ENCODE peak calls at places on chromosome 15, in nine cellular contexts. D is suprapubic skin, Q is HCT116, F is Panc1, B is sigmoid colon, U is transverse colon, K is GM23338, E is GM12878, I is endothelial cell of umbilical vein. R is an unnamed sample. For H3K4me1, the result is how much of the 10 kb centered on the place peaks cover.

GRCh38 chr15:58062175-58062574 is 3.3 kb downstream of the ALDH1A2 start:
- DNase-seq in D (no peak), Q (no peak), F (no peak), B (no peak), U (no peak), K (no peak), E (no peak), I (peak), R (no peak)

GRCh38 chr15:83310521-83311456 is 26.3 kb upstream of the BNC1 start:
- DNase-seq in D (no peak), Q (no peak), F (no peak), B (no peak), U (no peak), K (peak), E (no peak), I (peak), R (no peak)

GRCh38 chr15:41735033-41735432 is 39.3 kb upstream of the MAPKBP1 start:
- DNase-seq in D (no peak), Q (no peak), F (no peak), B (no peak), U (no peak), K (no peak), E (no peak), I (no peak), R (no peak)

GRCh38 chr15:45589296-45589695 is 2.1 kb downstream of the BLOC1S6 start:
- DNase-seq in D (no peak), Q (no peak), F (no peak), B (no peak), U (no peak), K (no peak), E (no peak), I (no peak), R (no peak)

GRCh38 chr15:76059320-76060097 is at the start of gene TMEM266:
- DNase-seq in D (no peak), Q (no peak), F (no peak), B (no peak), U (peak), K (peak), E (no peak), I (peak), R (no peak)

GRCh38 chr15:28219116-28219515 is 102.9 kb downstream of the HERC2 start:
- DNase-seq in D (no peak), Q (no peak), F (no peak), B (no peak), U (no peak), K (no peak), E (no peak), I (no peak), R (no peak)

GRCh38 chr15:42027521-42027920 is 6.7 kb upstream of the PLA2G4E start:
- DNase-seq in D (peak), Q (no peak), F (no peak), B (no peak), U (no peak), K (no peak), E (no peak), I (no peak), R (no peak)

GRCh38 chr15:48385031-48385430 is 53.8 kb downstream of the DUT start:
- DNase-seq in D (no peak), Q (no peak), F (no peak), B (no peak), U (no peak), K (no peak), E (no peak), I (no peak), R (no peak)

GRCh38 chr15:31306426-31307269 is 20.0 kb upstream of the KLF13 start:
- DNase-seq in D (peak), Q (no peak), F (no peak), B (peak), U (no peak), K (peak), E (no peak), I (no peak), R (no peak)

GRCh38 chr15:41115088-41115651 is 910 bp downstream of the INO80 start:
- DNase-seq in D (no peak), Q (peak), F (peak), B (no peak), U (no peak), K (peak), E (peak), I (peak), R (no peak)

GRCh38 chr15:64634020-64634419 is 141.4 kb downstream of the RBPMS2 start:
- DNase-seq in D (no peak), Q (no peak), F (no peak), B (no peak), U (peak), K (peak), E (peak), I (peak), R (no peak)

GRCh38 chr15:70559223-70559823 is 204.0 kb downstream of the UACA start:
- DNase-seq in D (no peak), Q (no peak), F (no peak), B (no peak), U (peak), K (no peak), E (no peak), I (peak), R (peak)

GRCh38 chr15:69149803-69150202 is 10.6 kb upstream of the GLCE start:
- DNase-seq in D (no peak), Q (no peak), F (no peak), B (no peak), U (no peak), K (no peak), E (no peak), I (no peak), R (no peak)

GRCh38 chr15:90837052-90837621 is 31.3 kb upstream of the FURIN start:
- DNase-seq in D (no peak), Q (no peak), F (no peak), B (no peak), U (no peak), K (no peak), E (no peak), I (no peak), R (no peak)

GRCh38 chr15:62035256-62035908 is 24.9 kb downstream of the VPS13C start:
- DNase-seq in D (no peak), Q (no peak), F (no peak), B (no peak), U (no peak), K (no peak), E (no peak), I (peak), R (no peak)

GRCh38 chr15:90078965-90079364 is 23.3 kb downstream of the IDH2 start:
- DNase-seq in D (no peak), Q (no peak), F (no peak), B (no peak), U (no peak), K (no peak), E (no peak), I (no peak), R (no peak)

GRCh38 chr15:99031681-99032080 is 24.1 kb upstream of the PGPEP1L start:
- DNase-seq in D (no peak), Q (no peak), F (no peak), B (no peak), U (no peak), K (no peak), E (no peak), I (no peak), R (no peak)

GRCh38 chr15:26954403-26954802 is 16.6 kb upstream of the GABRG3 start:
- DNase-seq in D (no peak), Q (no peak), F (no peak), B (no peak), U (no peak), K (no peak), E (no peak), I (no peak), R (no peak)

GRCh38 chr15:34721802-34722795 is 32.7 kb downstream of the GJD2 start:
- DNase-seq in D (peak), Q (peak), F (no peak), B (peak), U (no peak), K (peak), E (no peak), I (peak), R (no peak)
- TF ChIP-seq POLR2AphosphoS5 in D (no peak), Q (no peak), F (no peak), B (no peak), U (no peak), K (peak), E (no peak), I (no peak), R (no peak)

GRCh38 chr15:67137319-67137718 is 71.9 kb downstream of the SMAD3 start:
- DNase-seq in D (no peak), Q (no peak), F (no peak), B (no peak), U (no peak), K (no peak), E (no peak), I (no peak), R (no peak)
- H3K4me1 ChIP-seq in D (half or more), Q (under half), F (half or more), B (under half), U (half or more), K (under half), E (half or more), I (half or more), R (under half)

GRCh38 chr15:84982301-84982920 is 755 bp downstream of the PDE8A start:
- DNase-seq in D (peak), Q (no peak), F (no peak), B (peak), U (peak), K (peak), E (no peak), I (peak), R (no peak)

GRCh38 chr15:84979651-84980050 is 2.0 kb upstream of the PDE8A start:
- DNase-seq in D (no peak), Q (no peak), F (no peak), B (no peak), U (peak), K (peak), E (no peak), I (no peak), R (no peak)

GRCh38 chr15:84981054-84981710 is 474 bp upstream of the PDE8A start:
- DNase-seq in D (peak), Q (peak), F (peak), B (peak), U (peak), K (peak), E (peak), I (peak), R (peak)

GRCh38 chr15:84981711-84982300 is at the start of gene PDE8A:
- DNase-seq in D (peak), Q (no peak), F (no peak), B (peak), U (peak), K (peak), E (no peak), I (peak), R (no peak)

GRCh38 chr15:84980196-84981053 is 1.2 kb upstream of the PDE8A start:
- DNase-seq in D (peak), Q (peak), F (peak), B (peak), U (peak), K (peak), E (peak), I (peak), R (peak)
- TF ChIP-seq POLR2AphosphoS5 in D (no peak), Q (peak), F (peak), B (no peak), U (peak), K (peak), E (peak), I (peak), R (no peak)

DNA sequence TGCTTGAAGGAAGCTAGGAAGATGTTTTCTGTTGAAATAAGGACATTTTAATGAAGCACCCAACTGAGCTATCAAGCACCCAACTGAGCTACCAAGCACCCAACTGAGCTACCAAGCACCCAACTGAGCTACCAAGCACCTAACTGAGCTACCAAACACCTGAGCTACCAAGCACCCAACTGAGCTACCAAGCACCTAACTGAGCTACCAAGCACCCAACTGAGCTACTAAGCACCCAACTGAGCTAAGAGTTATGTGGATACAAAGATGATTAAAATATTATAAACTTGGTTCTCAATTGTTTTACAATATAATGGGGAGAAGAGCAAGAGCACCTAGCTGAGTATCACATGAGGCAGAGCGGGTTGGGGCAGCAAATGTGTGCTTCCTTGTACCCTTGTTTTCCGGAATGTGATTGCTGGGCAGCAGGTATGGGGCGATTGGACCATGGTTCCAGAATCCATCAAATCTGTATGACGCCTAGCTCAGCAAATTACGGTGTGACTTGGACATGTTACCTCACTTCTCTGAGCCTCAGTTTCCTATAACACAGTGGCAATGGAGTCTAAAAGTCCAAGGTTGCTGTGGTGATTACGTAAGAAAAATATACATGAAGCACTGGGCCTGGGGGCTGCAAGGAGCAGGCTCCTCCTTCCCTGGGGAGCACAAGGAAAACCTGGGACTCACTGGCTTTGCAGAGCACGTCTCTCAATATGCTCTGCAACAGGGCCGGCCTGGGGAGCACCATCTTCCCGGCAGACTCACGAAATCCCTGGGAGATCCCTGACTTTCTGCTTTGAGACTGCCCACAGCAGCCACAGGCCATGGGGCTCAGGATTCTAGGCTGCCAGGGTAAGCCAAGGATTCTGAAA is 11.3 kb downstream of the BMF start:
- DNase-seq in D (no peak), Q (no peak), F (no peak), B (no peak), U (no peak), K (no peak), E (no peak), I (no peak), R (no peak)
- H3K4me1 ChIP-seq in D (half or more), Q (under half), F (half or more), B (under half), U (half or more), K (half or more), E (half or more), I (under half), R (under half)

DNA sequence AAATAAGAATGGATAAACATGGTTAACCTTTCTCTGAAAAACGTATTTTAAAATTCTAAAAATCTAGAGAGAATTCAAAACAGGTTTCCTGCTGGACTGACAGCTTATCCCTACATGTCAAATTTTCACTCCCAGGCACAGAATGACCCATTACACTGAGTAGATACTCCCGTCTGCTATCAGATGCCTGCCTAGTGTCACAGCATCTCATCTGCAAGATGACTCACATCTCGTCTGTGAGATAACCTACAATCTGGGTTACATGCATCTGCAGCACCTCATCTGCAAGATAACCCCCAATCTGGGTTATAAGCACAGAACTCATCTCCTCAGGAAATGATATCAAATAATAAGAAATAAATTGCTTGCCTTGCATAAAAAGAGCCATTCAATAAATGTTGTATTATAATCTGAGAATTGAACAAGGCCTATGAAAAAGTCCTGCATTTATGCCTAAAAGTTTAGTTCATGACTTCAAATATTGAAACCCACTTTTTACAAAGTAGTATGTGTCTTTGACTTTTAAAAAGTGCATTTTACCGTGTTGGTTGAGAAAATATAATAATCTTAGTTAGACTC is 188.3 kb upstream of the THBS1 start:
- DNase-seq in D (no peak), Q (no peak), F (no peak), B (no peak), U (no peak), K (no peak), E (no peak), I (no peak), R (no peak)
- TF ChIP-seq POLR2AphosphoS5 in D (no peak), Q (no peak), F (no peak), B (no peak), U (no peak), K (no peak), E (no peak), I (no peak), R (no peak)

DNA sequence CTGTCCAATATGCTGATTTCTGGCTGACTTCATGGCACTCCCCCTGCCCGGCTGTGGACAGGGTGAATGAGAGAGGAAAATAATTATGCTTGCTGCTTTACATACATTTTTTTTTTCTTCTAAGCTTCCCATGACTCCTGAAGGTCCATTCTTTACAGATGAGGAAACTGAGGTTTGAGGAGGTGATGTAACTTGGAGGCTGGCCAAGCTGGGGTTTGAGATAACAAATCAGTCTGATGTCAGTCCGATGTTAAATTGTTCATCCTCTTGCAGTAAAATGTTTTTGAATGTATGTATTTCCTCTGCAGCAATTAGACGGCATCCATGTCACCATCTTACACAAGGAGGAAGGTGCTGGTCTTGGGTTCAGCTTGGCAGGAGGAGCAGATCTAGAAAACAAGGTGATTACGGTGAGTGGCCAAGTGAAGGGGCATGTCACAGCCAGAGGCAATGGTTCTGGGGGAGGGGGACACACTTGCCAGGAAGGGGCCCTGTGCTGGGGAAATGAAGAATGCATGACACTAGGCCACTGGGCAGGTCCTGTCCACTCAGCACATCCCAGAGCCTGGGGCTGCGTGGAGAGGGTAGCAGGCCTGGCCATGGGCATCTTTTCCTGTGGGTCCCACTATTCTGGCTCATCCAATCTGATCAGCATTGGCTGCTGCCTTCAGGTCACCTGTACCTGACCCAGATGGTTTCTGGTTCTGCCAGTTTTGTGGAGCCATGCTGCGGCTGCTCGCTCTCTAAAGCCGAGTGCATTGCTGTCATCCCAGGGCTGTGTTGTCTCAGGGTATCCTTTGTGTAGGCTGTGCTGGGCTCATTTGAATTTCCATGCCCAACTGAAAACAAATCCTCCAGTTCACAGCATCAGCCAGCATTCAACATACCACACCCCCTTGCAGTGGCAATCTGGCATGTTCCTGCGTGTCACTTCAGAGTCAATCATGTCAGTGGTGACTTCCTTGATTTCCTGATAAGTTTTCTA is 20.4 kb downstream of the STARD5 start:
- DNase-seq in D (no peak), Q (no peak), F (no peak), B (no peak), U (no peak), K (peak), E (no peak), I (no peak), R (no peak)
- H3K4me1 ChIP-seq in D (under half), Q (under half), F (under half), B (under half), U (under half), K (under half), E (under half), I (under half), R (under half)

R was measured in breast epithelium.